ENCODE peak calls at places on chromosomes 5 and 9, in seven cellular contexts. I is WTC11, J is NCI-H146, W is hypothalamus, F is suprapubic skin, C is LoVo, V is foreskin fibroblast. E is an unnamed sample.

GRCh38 chr9:89010056-89010455 is 18.8 kb downstream of the S1PR3 start:
- DNase-seq in I (no peak), J (no peak), W (no peak), F (no peak), C (no peak), V (no peak), E (no peak)

GRCh38 chr5:133713209-133713608 is 100.9 kb upstream of the FSTL4 start:
- DNase-seq in I (no peak), J (no peak), W (no peak), F (no peak), C (no peak), V (no peak), E (no peak)

GRCh38 chr5:143182901-143183820 is 220.3 kb downstream of the NR3C1 start:
- DNase-seq in I (no peak), J (peak; percentile 48), W (no peak), F (no peak), C (no peak), V (no peak), E (no peak)

GRCh38 chr9:92188969-92189781 is 74.0 kb upstream of the SPTLC1 start:
- DNase-seq in I (no peak), J (no peak), W (no peak), F (no peak), C (no peak), V (no peak), E (no peak)

GRCh38 chr9:14910178-14910805 is at the start of gene FREM1:
- DNase-seq in I (peak; percentile 68), J (peak; percentile 36), W (peak; percentile 5), F (peak; percentile 70), C (no peak), V (peak; percentile 50), E (peak; percentile 20)

GRCh38 chr9:129489838-129490582 is 130.9 kb downstream of the C9orf50 start:
- DNase-seq in I (no peak), J (no peak), W (no peak), F (peak; percentile 74), C (no peak), V (peak; percentile 44), E (no peak)

GRCh38 chr9:124257865-124258764 is at the start of gene NEK6:
- DNase-seq in I (no peak), J (no peak), W (no peak), F (no peak), C (peak; percentile 27), V (peak; percentile 82), E (no peak)

GRCh38 chr9:79662553-79662956 is 90.8 kb downstream of the TLE4 start:
- DNase-seq in I (no peak), J (no peak), W (no peak), F (no peak), C (no peak), V (peak; percentile 49), E (peak; percentile 33)

GRCh38 chr5:120901199-120901598 is 437.1 kb downstream of the PRR16 start:
- DNase-seq in I (no peak), J (no peak), W (no peak), F (no peak), C (no peak), V (peak; percentile 20), E (no peak)

GRCh38 chr9:93236541-93237206 is 52.7 kb downstream of the WNK2 start:
- DNase-seq in I (no peak), J (no peak), W (no peak), F (no peak), C (no peak), V (no peak), E (no peak)

GRCh38 chr5:32182463-32183081 is 8.5 kb upstream of the GOLPH3 start:
- DNase-seq in I (no peak), J (no peak), W (no peak), F (no peak), C (no peak), V (no peak), E (no peak)

GRCh38 chr5:73417307-73418035 is 31.1 kb downstream of the FOXD1 start:
- DNase-seq in I (no peak), J (peak; percentile 36), W (no peak), F (no peak), C (no peak), V (peak; percentile 49), E (no peak)

GRCh38 chr9:113907282-113907681 is 31.2 kb downstream of the ZNF618 start:
- DNase-seq in I (no peak), J (no peak), W (no peak), F (no peak), C (no peak), V (no peak), E (no peak)

GRCh38 chr5:113514263-113514590 is 733 bp downstream of the YTHDC2 start:
- DNase-seq in I (no peak), J (peak; percentile 35), W (peak; percentile 2), F (no peak), C (peak; percentile 36), V (peak; percentile 49), E (no peak)

GRCh38 chr9:24189986-24190385 is 355.7 kb downstream of the IZUMO3 start:
- DNase-seq in I (no peak), J (no peak), W (no peak), F (no peak), C (no peak), V (no peak), E (no peak)

GRCh38 chr5:134509308-134510040 is 16.0 kb upstream of the JADE2 start:
- DNase-seq in I (no peak), J (no peak), W (no peak), F (no peak), C (peak; percentile 71), V (peak; percentile 50), E (no peak)

GRCh38 chr5:35458824-35459207 is 158.8 kb upstream of the SPEF2 start:
- DNase-seq in I (no peak), J (no peak), W (no peak), F (no peak), C (peak; percentile 49), V (no peak), E (no peak)